ENCODE peak calls at places on chromosomes 2 and 18, in nine cellular contexts. B, T, O, U, L, C, J, X and I are unnamed samples.

GRCh38 chr2:29196792-29197788 is 81.9 kb downstream of the CLIP4 start:
- DNase-seq in B (no peak), T (peak; percentile 78), O (peak; percentile 73), U (peak; percentile 81), L (peak; percentile 60), C (peak; percentile 47), J (peak; percentile 46), X (peak; percentile 81), I (peak; percentile 85)

GRCh38 chr2:97728091-97728596 is 14.8 kb downstream of the ZAP70 start:
- DNase-seq in B (peak; percentile 62), T (no peak), O (no peak), U (no peak), L (no peak), C (no peak), J (no peak), X (no peak), I (no peak)

GRCh38 chr18:36828157-36828629 is 609 bp downstream of the TPGS2 start:
- DNase-seq in B (peak; percentile 63), T (no peak), O (peak; percentile 39), U (no peak), L (no peak), C (peak; percentile 55), J (no peak), X (peak; percentile 67), I (peak; percentile 77)

GRCh38 chr18:8657050-8657820 is 48.0 kb downstream of the RAB12 start:
- DNase-seq in B (no peak), T (no peak), O (no peak), U (no peak), L (no peak), C (no peak), J (no peak), X (no peak), I (no peak)

GRCh38 chr2:110858135-110858737 is 125.9 kb downstream of the ACOXL start:
- DNase-seq in B (no peak), T (no peak), O (no peak), U (no peak), L (no peak), C (no peak), J (no peak), X (no peak), I (no peak)

GRCh38 chr18:13543811-13544732 is 182.3 kb downstream of the FAM210A start:
- DNase-seq in B (no peak), T (no peak), O (no peak), U (no peak), L (no peak), C (no peak), J (no peak), X (peak; percentile 43), I (no peak)

GRCh38 chr18:52352920-52353319 is 12.9 kb downstream of the DCC start:
- DNase-seq in B (no peak), T (no peak), O (no peak), U (no peak), L (no peak), C (no peak), J (no peak), X (no peak), I (no peak)

GRCh38 chr2:240287496-240288086 is 147.1 kb upstream of the OTOS start:
- DNase-seq in B (no peak), T (no peak), O (no peak), U (no peak), L (no peak), C (no peak), J (no peak), X (no peak), I (no peak)

GRCh38 chr18:3008546-3008945 is 4.4 kb downstream of the LPIN2 start:
- DNase-seq in B (no peak), T (no peak), O (no peak), U (no peak), L (no peak), C (peak; percentile 95), J (no peak), X (no peak), I (no peak)

GRCh38 chr18:77201508-77201907 is 48.1 kb upstream of the GALR1 start:
- DNase-seq in B (no peak), T (no peak), O (no peak), U (no peak), L (no peak), C (peak; percentile 27), J (no peak), X (no peak), I (peak; percentile 9)

GRCh38 chr2:23293756-23294155 is 91.2 kb upstream of the KLHL29 start:
- DNase-seq in B (no peak), T (no peak), O (no peak), U (no peak), L (no peak), C (no peak), J (no peak), X (no peak), I (no peak)

GRCh38 chr18:28728891-28729290 is 552.0 kb upstream of the CDH2 start:
- DNase-seq in B (no peak), T (no peak), O (no peak), U (no peak), L (no peak), C (peak; percentile 20), J (no peak), X (no peak), I (no peak)

GRCh38 chr2:70535573-70535972 is 18.1 kb downstream of the TGFA start:
- DNase-seq in B (no peak), T (no peak), O (no peak), U (no peak), L (no peak), C (no peak), J (no peak), X (no peak), I (no peak)

GRCh38 chr2:44456946-44457345 is 95.2 kb downstream of the CAMKMT start:
- DNase-seq in B (no peak), T (no peak), O (no peak), U (no peak), L (no peak), C (no peak), J (no peak), X (no peak), I (no peak)

GRCh38 chr2:242036653-242036950 is 167.1 kb downstream of the RTP5 start:
- DNase-seq in B (peak; percentile 26), T (no peak), O (no peak), U (no peak), L (no peak), C (no peak), J (no peak), X (no peak), I (no peak)

DNA sequence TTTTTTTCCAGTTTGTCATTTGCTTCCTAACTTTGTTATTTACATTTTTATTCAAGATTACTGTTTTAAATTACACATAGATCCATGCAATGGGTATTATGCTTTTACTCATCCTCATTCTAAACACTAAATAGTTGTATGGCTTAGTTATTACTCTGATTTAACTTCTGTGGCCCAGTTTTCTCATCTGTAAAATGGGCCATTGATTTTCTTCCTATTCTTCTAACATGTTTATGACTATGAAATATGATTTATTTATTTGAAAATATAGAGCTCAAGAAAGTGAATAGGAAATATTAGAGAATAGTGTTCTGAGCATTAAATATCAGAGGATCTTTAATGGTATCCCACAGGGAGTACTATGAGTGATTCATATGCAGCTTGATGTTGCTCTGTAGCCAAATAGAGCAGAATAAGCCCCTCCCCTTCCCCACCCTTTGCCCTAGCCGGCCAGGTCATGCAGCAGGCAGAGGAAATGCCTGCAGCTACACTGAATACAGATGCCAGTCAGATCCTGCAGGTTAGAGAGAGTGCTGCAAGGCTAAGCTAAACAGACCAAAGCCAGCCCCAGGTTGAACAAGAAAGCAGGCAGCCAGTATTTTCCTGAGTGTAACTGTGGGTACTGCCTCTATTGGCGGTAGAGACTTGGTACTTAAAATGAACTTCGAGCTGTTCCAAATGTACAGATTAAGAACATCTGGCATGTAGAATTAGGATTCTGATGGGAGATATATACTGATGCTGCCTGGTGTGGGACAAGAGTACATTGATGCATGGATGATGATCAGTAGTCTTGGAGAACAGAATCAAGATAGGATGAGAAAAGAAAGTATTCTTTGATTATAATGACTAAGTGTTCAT is 11.7 kb upstream of the ACYP2 start:
- DNase-seq in B (no peak), T (peak; percentile 15), O (peak; percentile 69), U (peak; percentile 71), L (no peak), C (peak; percentile 54), J (peak; percentile 28), X (peak; percentile 82), I (peak; percentile 68)
- TF ChIP-seq POLR2A in B (no peak), T (no peak), O (no peak), U (no peak), L (no peak), C (no peak), J (no peak), X (peak; percentile 17), I (no peak)

GRCh38 chr2:227163998-227164744 is at the start of the genes COL4A3 and COL4A4:
- DNase-seq in B (peak; percentile 67), T (no peak), O (peak; percentile 91), U (peak; percentile 51), L (peak; percentile 27), C (no peak), J (peak; percentile 61), X (peak; percentile 91), I (peak; percentile 8)
- TF ChIP-seq POLR2A in B (no peak), T (no peak), O (peak; percentile 89), U (peak; percentile 0), L (no peak), C (no peak), J (peak; percentile 12), X (peak; percentile 89), I (no peak)

GRCh38 chr2:148645135-148645924 is 779 bp downstream of the EPC2 start:
- DNase-seq in B (peak; percentile 97), T (peak; percentile 93), O (peak; percentile 96), U (peak; percentile 66), L (peak; percentile 49), C (peak; percentile 90), J (peak; percentile 93), X (peak; percentile 97), I (peak; percentile 97)
- TF ChIP-seq POLR2A in B (no peak), T (peak; percentile 78), O (no peak), U (peak; percentile 12), L (no peak), C (no peak), J (peak; percentile 16), X (no peak), I (peak; percentile 23)

GRCh38 chr2:218474527-218474926 is 55.6 kb downstream of the VIL1 start:
- DNase-seq in B (no peak), T (no peak), O (no peak), U (no peak), L (no peak), C (peak; percentile 33), J (no peak), X (no peak), I (no peak)
- TF ChIP-seq POLR2A in B (no peak), T (no peak), O (no peak), U (no peak), L (no peak), C (no peak), J (no peak), X (no peak), I (no peak)